ENCODE peak calls at places on chromosome 1, in four cellular contexts. J is A549, G is GM12878, V is K562. D is an unnamed sample.

GRCh38 chr1:189859385-189859977 is 618.2 kb downstream of the BRINP3 start:
- DNase-seq in J (peak), G (no peak), V (peak), D (peak)

GRCh38 chr1:98391175-98391574 is 270.3 kb upstream of the SNX7 start:
- DNase-seq in J (no peak), V (no peak), G (no peak), D (no peak)

GRCh38 chr1:204041232-204041767 is 31.6 kb upstream of the SOX13 start:
- DNase-seq in J (no peak), V (no peak), G (no peak), D (no peak)

GRCh38 chr1:155044812-155045690 is 6.1 kb upstream of the ADAM15 start:
- DNase-seq in J (peak), V (peak), G (no peak), D (peak)

GRCh38 chr1:206631085-206631509 is 4.2 kb upstream of the DYRK3 start:
- DNase-seq in V (peak), J (peak), G (peak), D (peak)

GRCh38 chr1:192952646-192953045 is 106.5 kb downstream of the UCHL5 start:
- DNase-seq in G (no peak), J (no peak), V (no peak), D (no peak)

GRCh38 chr1:200379940-200380588 is 29.8 kb downstream of the ZNF281 start:
- DNase-seq in G (no peak), V (no peak), J (no peak), D (no peak)

GRCh38 chr1:230210326-230210978 is 143.4 kb downstream of the GALNT2 start:
- DNase-seq in J (no peak), V (no peak), G (no peak), D (no peak)

GRCh38 chr1:30087465-30087864 is 635.9 kb downstream of the MATN1 start:
- DNase-seq in G (no peak), J (peak), V (no peak), D (peak)

GRCh38 chr1:91278754-91279153 is 125.9 kb downstream of the HFM1 start:
- DNase-seq in J (peak), V (peak), G (no peak), D (peak)

GRCh38 chr1:244436336-244437102 is 15.2 kb downstream of the ADSS2 start:
- DNase-seq in V (no peak), J (no peak), G (no peak), D (no peak)

GRCh38 chr1:181128592-181129497 is 40.3 kb downstream of the IER5 start:
- DNase-seq in G (no peak), V (peak), J (no peak), D (peak)

GRCh38 chr1:86105533-86105866 is 51.1 kb downstream of the COL24A1 start:
- DNase-seq in G (no peak), J (no peak), V (no peak), D (no peak)

GRCh38 chr1:244341455-244342450 is 110.0 kb downstream of the ADSS2 start:
- DNase-seq in G (no peak), J (peak), V (peak), D (no peak)

GRCh38 chr1:92210701-92211100 is 7.0 kb upstream of the C1orf146 start:
- DNase-seq in G (no peak), J (no peak), V (no peak), D (no peak)

GRCh38 chr1:118185083-118185899 is at the start of gene SPAG17:
- DNase-seq in J (peak), G (no peak), V (peak), D (peak)

GRCh38 chr1:118184737-118185082 is 318 bp downstream of the SPAG17 start:
- DNase-seq in G (no peak), V (peak), J (no peak), D (no peak)

GRCh38 chr1:118186026-118186425 is 998 bp upstream of the SPAG17 start:
- DNase-seq in V (no peak), J (no peak), G (no peak), D (no peak)
- TF ChIP-seq CHD2 in V (no peak), J (no peak), G (no peak), D (no peak)

DNA sequence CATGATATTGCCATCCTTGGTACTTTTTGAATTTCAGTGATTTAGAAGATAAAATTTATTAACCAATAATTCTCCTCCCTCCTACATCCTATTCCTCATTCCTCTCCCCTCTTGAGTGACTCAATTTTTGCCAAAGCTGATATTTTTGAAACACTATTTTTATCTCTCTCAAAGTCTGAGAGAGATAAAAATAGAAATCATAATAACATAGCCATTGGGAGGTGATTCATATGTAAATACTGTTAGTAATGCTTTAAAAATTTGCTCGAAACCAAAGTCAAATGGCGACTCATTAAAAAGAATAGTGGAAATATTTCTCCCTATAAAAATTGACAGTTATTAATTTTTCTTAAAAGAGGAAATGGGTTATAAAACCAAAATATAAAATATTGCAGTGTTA is 97.4 kb downstream of the PATJ start:
- DNase-seq in J (no peak), G (no peak), V (no peak), D (no peak)
- TF ChIP-seq CHD2 in J (no peak), G (no peak), V (no peak), D (no peak)

DNA sequence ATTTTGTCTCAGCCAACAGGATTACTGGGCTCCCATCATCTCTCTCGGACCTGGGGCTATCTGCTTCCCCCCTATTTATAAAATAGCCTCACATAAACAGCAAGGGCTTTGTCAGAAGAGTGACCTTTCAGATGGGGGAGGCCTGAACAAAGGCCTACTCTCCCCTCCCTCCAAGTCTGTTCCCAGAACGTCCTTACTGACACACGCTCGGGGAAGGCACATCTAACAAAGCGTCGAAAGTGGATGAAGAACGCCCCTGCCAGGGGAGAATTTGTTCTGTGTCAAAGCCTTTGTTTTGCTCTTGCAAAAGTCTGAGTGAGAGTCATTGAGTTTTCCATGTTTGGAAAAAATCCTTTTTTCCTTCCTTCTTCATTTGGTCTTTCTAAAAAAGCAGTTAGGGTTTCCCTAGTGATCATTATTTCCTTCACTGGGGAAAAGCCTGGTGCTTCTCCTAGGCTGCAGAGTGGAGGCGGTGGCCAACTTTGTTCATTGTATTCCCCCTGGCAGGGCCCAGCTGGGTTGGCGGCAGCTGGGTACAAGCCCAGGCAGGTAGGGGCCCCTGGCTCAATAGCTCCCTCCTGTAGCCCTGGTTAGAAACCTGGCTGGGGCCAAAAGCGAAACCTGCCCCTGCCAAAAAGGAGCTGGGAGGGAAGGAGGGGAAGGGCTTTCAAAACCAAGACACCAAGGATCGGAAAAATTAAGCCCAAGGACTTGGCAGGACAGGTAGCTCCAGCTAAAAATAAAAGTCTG is 81.1 kb downstream of the ITPKB start:
- DNase-seq in G (no peak), J (no peak), V (no peak), D (no peak)
- TF ChIP-seq CHD2 in G (no peak), J (no peak), V (no peak), D (no peak)

DNA sequence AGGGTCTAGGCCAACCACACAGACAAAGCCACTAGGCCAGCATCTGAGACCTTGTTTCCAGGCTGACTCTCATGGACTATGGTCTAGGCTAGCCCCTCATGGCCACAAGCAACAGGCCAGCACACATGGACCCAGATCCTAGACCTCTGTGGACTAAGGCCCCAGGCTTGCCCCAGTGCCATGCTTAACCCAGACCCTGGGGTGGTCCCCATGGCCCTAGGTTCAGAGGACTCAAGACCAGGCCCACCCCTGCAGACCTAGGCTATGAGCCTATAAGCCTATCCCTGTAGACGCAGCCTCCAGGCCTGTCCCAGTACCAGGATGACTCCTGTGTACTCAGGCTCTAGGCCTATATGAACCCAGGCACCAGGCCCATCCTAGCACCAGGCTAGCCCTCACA is 1.9 kb upstream of the OR14A2 start:
- DNase-seq in G (no peak), J (no peak), V (no peak), D (no peak)
- TF ChIP-seq CHD2 in G (no peak), J (no peak), V (no peak), D (no peak)